ENCODE peak calls at places on chromosome 21, in ten cellular contexts. H is MCF 10A, O is coronary artery, B is suprapubic skin, G is choroid plexus epithelial cell, Z is heart left ventricle, D is GM23338, L is prostate gland, N is hepatocyte, I is heart right ventricle. Q is an unnamed sample.

GRCh38 chr21:36096398-36097290 is 26.8 kb downstream of the CBR1 start:
- DNase-seq in H (no peak), O (no peak), B (no peak), G (peak; percentile 7), Z (no peak), D (peak; percentile 84), L (no peak), N (no peak), I (no peak), Q (no peak)

GRCh38 chr21:37787456-37787855 is 128.8 kb downstream of the KCNJ6 start:
- DNase-seq in H (peak; percentile 38), O (no peak), B (no peak), G (peak; percentile 83), Z (no peak), D (no peak), L (no peak), N (no peak), I (no peak), Q (peak; percentile 86)

GRCh38 chr21:20220586-20220985 is 777.6 kb upstream of the NCAM2 start:
- DNase-seq in H (no peak), O (no peak), B (no peak), G (no peak), Z (no peak), D (no peak), L (no peak), N (no peak), I (no peak), Q (no peak)

GRCh38 chr21:19557046-19557445 is 1153.5 kb upstream of the TMPRSS15 start:
- DNase-seq in H (no peak), O (no peak), B (no peak), G (no peak), Z (no peak), D (no peak), L (no peak), N (no peak), I (no peak), Q (no peak)

GRCh38 chr21:14010729-14011128 is 200.0 kb downstream of the LIPI start:
- DNase-seq in H (no peak), O (no peak), B (no peak), G (no peak), Z (no peak), D (no peak), L (no peak), N (no peak), I (no peak), Q (no peak)

GRCh38 chr21:36909901-36910561 is 56.4 kb downstream of the HLCS start:
- DNase-seq in H (peak; percentile 92), O (no peak), B (no peak), G (peak; percentile 98), Z (no peak), D (no peak), L (no peak), N (peak; percentile 81), I (no peak), Q (peak; percentile 93)

GRCh38 chr21:45570826-45571601 is 28.8 kb upstream of the SLC19A1 start:
- DNase-seq in H (no peak), O (peak; percentile 58), B (peak; percentile 34), G (peak; percentile 81), Z (no peak), D (no peak), L (no peak), N (no peak), I (no peak), Q (peak; percentile 70)

GRCh38 chr21:46089285-46089684 is 8.6 kb upstream of the COL6A2 start:
- DNase-seq in H (no peak), O (no peak), B (no peak), G (no peak), Z (no peak), D (no peak), L (no peak), N (no peak), I (no peak), Q (no peak)

GRCh38 chr21:21714396-21714795 is 716.2 kb downstream of the NCAM2 start:
- DNase-seq in H (peak; percentile 53), O (no peak), B (no peak), G (peak; percentile 84), Z (no peak), D (no peak), L (no peak), N (no peak), I (no peak), Q (peak; percentile 3)

GRCh38 chr21:33761104-33762036 is 119.1 kb downstream of the ITSN1 start:
- DNase-seq in H (peak; percentile 76), O (no peak), B (no peak), G (peak; percentile 99), Z (no peak), D (no peak), L (no peak), N (peak; percentile 79), I (no peak), Q (peak; percentile 95)

GRCh38 chr21:42553435-42553834 is 39.8 kb downstream of the SLC37A1 start:
- DNase-seq in H (no peak), O (no peak), B (no peak), G (no peak), Z (no peak), D (no peak), L (no peak), N (no peak), I (no peak), Q (no peak)
- TF ChIP-seq CTCF in H (no peak), O (no peak), B (no peak), G (no peak), Z (no peak), D (no peak), L (no peak), N (no peak), I (no peak), Q (no peak)

GRCh38 chr21:39367783-39368182 is 18.9 kb upstream of the HMGN1 start:
- DNase-seq in H (no peak), O (no peak), B (no peak), G (no peak), Z (no peak), D (no peak), L (no peak), N (no peak), I (no peak), Q (no peak)

GRCh38 chr21:39377444-39378050 is 28.7 kb upstream of the HMGN1 start:
- DNase-seq in H (no peak), O (no peak), B (no peak), G (no peak), Z (no peak), D (peak; percentile 31), L (no peak), N (no peak), I (no peak), Q (no peak)

GRCh38 chr21:39374046-39374445 is 25.2 kb upstream of the HMGN1 start:
- DNase-seq in H (no peak), O (no peak), B (no peak), G (no peak), Z (no peak), D (no peak), L (no peak), N (no peak), I (no peak), Q (no peak)

GRCh38 chr21:39375446-39375845 is 26.6 kb upstream of the HMGN1 start:
- DNase-seq in H (no peak), O (no peak), B (no peak), G (no peak), Z (no peak), D (no peak), L (no peak), N (no peak), I (no peak), Q (no peak)

DNA sequence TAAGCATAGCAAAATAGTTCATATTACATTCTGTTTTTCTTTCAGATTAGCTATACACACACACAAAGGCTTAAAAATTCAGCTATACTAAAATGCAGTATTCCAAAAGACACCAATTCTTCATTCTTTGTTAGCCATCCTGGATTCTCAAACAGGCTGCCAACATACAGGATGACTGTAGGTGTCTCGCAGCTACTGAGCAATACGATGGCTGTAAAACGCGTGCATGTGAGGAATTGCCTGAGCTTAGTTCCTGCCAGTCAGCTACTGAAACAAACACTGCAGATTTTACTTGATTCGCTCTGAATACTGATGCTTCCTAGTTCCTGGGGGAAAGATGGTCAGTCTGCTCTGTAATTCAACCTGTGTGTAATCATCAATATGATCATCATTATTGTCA is 24.7 kb upstream of the HMGN1 start:
- DNase-seq in H (peak; percentile 39), O (no peak), B (no peak), G (peak; percentile 80), Z (no peak), D (peak; percentile 71), L (no peak), N (peak; percentile 69), I (no peak), Q (peak; percentile 39)
- TF ChIP-seq CTCF in H (peak; percentile 32), O (no peak), B (no peak), G (peak; percentile 72), Z (no peak), D (peak; percentile 25), L (peak; percentile 47), N (peak; percentile 36), I (peak; percentile 24), Q (peak; percentile 58)

DNA sequence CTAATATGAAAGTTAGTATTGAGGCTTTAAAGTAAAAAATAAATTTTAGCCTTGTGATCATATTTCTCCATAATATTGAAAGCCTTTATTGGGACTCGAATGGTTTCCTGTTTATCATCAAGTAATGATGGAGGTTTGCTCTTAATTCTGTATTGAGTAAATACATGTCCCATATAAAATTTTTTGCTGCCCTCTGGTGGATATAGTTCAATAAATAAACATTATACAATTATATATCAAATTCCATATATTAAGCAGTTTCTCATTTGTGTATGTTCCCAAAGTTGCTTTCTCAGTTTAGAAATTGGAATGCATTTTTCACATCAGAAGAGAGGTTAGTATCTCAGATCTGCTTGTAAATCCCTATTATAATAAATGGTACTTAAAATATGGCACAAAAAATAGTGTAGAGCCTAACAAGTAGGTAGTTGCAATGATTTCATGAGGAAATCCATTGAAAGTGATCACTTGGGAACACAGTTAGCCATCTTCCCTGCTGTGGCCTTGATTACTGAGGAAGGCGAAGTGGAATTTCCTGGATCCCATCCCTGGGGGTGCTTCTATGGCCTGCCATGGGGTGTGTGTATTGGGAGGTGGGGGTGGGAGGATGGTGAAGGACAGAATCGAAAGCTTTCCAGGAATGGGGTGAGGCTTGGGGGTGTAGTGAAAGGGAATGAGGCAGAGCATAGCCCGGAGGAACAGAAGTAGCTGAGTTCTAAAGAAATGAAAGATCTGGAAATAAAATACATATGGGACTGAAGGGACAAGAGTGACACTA is 84.1 kb upstream of the C21orf91 start:
- DNase-seq in H (peak; percentile 45), O (no peak), B (no peak), G (peak; percentile 67), Z (no peak), D (peak; percentile 39), L (no peak), N (peak; percentile 56), I (no peak), Q (no peak)
- TF ChIP-seq CTCF in H (peak; percentile 9), O (no peak), B (no peak), G (peak; percentile 13), Z (no peak), D (no peak), L (peak; percentile 56), N (peak; percentile 37), I (peak; percentile 44), Q (no peak)

DNA sequence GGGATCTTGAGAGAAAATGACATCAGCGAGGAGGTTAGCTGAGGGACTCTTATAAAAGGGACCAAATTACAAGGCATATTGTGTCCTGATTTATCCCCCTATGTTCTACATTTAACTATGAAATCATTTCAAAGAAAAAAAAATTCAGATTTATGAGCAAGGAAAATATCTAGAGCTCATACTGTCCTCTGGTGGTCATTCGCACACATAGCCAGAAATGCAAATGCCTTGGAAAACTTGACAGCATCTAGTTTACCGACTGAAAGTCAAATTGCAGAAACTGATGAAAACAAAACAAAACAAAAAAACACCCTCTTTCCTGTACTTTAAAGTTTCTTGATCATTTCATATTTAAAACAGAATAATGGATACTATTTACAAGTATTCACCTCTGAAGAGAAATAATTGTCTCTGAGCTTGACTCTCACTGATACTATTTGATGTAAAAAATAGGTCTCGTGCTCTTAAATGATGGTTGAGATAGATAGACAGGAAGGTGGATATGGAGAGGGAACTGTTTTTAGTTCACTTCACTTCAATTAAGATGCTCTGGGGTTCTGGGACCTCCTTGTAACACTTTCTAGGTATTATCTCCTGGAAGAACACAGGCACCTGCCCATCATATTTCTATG is 253.8 kb downstream of the PCP4 start:
- DNase-seq in H (peak; percentile 7), O (no peak), B (no peak), G (peak; percentile 30), Z (no peak), D (peak; percentile 51), L (no peak), N (peak; percentile 50), I (no peak), Q (no peak)
- TF ChIP-seq CTCF in H (peak; percentile 64), O (peak; percentile 71), B (peak; percentile 43), G (peak; percentile 58), Z (peak; percentile 80), D (peak; percentile 73), L (peak; percentile 93), N (peak; percentile 95), I (peak; percentile 78), Q (peak; percentile 66)